ENCODE peak calls at places on chromosomes 1 and 21, in five cellular contexts. R is stimulated activated CD8-positive, alpha-beta memory T cell treated with anti-CD3 and anti-CD28 coated beads, Interleukin-15, amount 100 ng/mL, for 24 hours; X is NCI-H446 treated with DMSO at 0.1 percent for 48 hours; G is stimulated activated CD4-positive, alpha-beta T cell treated with anti-CD3 and anti-CD28 coated beads, Interleukin-15, amount 100 ng/mL, for 1 hour; Q is frontal cortex. K is an unnamed sample.

GRCh38 chr21:32844653-32845443 is 73.3 kb upstream of the PAXBP1 start:
- DNase-seq in R (no peak), X (no peak), G (no peak), Q (no peak), K (peak)

GRCh38 chr1:240619901-240620621 is 8.1 kb upstream of the GREM2 start:
- DNase-seq in R (no peak), X (no peak), G (no peak), Q (no peak), K (no peak)

GRCh38 chr1:213649373-213649772 is 338.4 kb upstream of the PROX1 start:
- DNase-seq in R (no peak), X (no peak), G (no peak), Q (no peak), K (no peak)

GRCh38 chr1:205534444-205534985 is 30.0 kb downstream of the CDK18 start:
- DNase-seq in R (no peak), X (no peak), G (no peak), Q (no peak), K (no peak)

GRCh38 chr1:153688736-153689328 is 10.3 kb downstream of the NPR1 start:
- DNase-seq in R (no peak), X (no peak), G (no peak), Q (no peak), K (no peak)

GRCh38 chr1:78005755-78006154 is 1.0 kb downstream of the DNAJB4 start:
- DNase-seq in R (no peak), X (peak), G (no peak), Q (no peak), K (peak)

GRCh38 chr1:165877940-165878556 is 50.6 kb downstream of the UCK2 start:
- DNase-seq in R (no peak), X (no peak), G (no peak), Q (no peak), K (no peak)

GRCh38 chr1:228852015-228852414 is 116.7 kb downstream of the RHOU start:
- DNase-seq in R (no peak), X (no peak), G (no peak), Q (no peak), K (no peak)

GRCh38 chr1:179883040-179883501 is 986 bp downstream of the TOR1AIP1 start:
- DNase-seq in R (no peak), X (peak), G (no peak), Q (no peak), K (no peak)

GRCh38 chr21:39661740-39662139 is 49.0 kb downstream of the B3GALT5 start:
- DNase-seq in R (no peak), X (no peak), G (no peak), Q (no peak), K (no peak)

GRCh38 chr21:46089285-46089684 is 8.6 kb upstream of the COL6A2 start:
- DNase-seq in R (no peak), X (no peak), G (no peak), Q (no peak), K (no peak)

GRCh38 chr1:163912491-163912890 is 590.7 kb downstream of the NUF2 start:
- DNase-seq in R (no peak), X (no peak), G (no peak), Q (no peak), K (no peak)

GRCh38 chr1:230824571-230825060 is 43.7 kb downstream of the C1orf198 start:
- DNase-seq in R (no peak), X (no peak), G (no peak), Q (no peak), K (no peak)

GRCh38 chr1:17281775-17282181 is 26.2 kb upstream of the PADI4 start:
- DNase-seq in R (no peak), X (no peak), G (no peak), Q (no peak), K (no peak)

GRCh38 chr1:172383541-172383940 is 36.9 kb upstream of the C1orf105 start:
- DNase-seq in R (no peak), X (no peak), G (no peak), Q (no peak), K (no peak)

GRCh38 chr1:248828845-248829244 is 3.1 kb upstream of the SH3BP5L start:
- DNase-seq in R (no peak), X (no peak), G (no peak), Q (no peak), K (no peak)

GRCh38 chr21:35921471-35921870 is 138.9 kb downstream of the SETD4 start:
- DNase-seq in R (no peak), X (no peak), G (no peak), Q (no peak), K (no peak)

K was measured in DMS 273 treated with DMSO at 0.1 percent for 48 hours.